ENCODE peak calls at places on chromosome 3, in six cellular contexts. P, N, V, D, U and J are unnamed samples.
A peak's percentile ranks its signal among the peaks of the same experiment; 100 is the strongest.

GRCh38 chr3:121658716-121659435 is 1.8 kb downstream of the HCLS1 start:
- DNase-seq in N (no peak), P (no peak), U (no peak), V (no peak), D (no peak), J (no peak)

GRCh38 chr3:77655421-77655820 is 615.5 kb downstream of the ROBO2 start:
- DNase-seq in N (no peak), P (no peak), D (no peak), V (no peak), U (no peak), J (no peak)

GRCh38 chr3:38579146-38579545 is 70.3 kb downstream of the SCN5A start:
- DNase-seq in V (peak; percentile 85), D (no peak), U (peak; percentile 10), N (peak; percentile 85), P (no peak), J (peak; percentile 68)

GRCh38 chr3:10762611-10763247 is 53.3 kb upstream of the SLC6A11 start:
- DNase-seq in D (no peak), P (no peak), V (no peak), U (no peak), N (no peak), J (no peak)

GRCh38 chr3:152785051-152785450 is 49.9 kb upstream of the P2RY1 start:
- DNase-seq in D (no peak), P (peak; percentile 10), N (no peak), V (no peak), U (no peak), J (no peak)

GRCh38 chr3:177441281-177441812 is 244.1 kb upstream of the TBL1XR1 start:
- DNase-seq in V (no peak), U (no peak), D (no peak), P (no peak), N (no peak), J (no peak)

GRCh38 chr3:178479860-178480259 is 56.4 kb upstream of the KCNMB2 start:
- DNase-seq in D (no peak), U (no peak), N (no peak), V (no peak), P (no peak), J (no peak)

GRCh38 chr3:141095546-141095937 is 44.4 kb downstream of the SPSB4 start:
- DNase-seq in D (no peak), V (no peak), N (no peak), U (no peak), P (no peak), J (no peak)

GRCh38 chr3:119311191-119311925 is 17.2 kb downstream of the ARHGAP31 start:
- DNase-seq in U (no peak), D (no peak), P (no peak), V (no peak), N (no peak), J (no peak)

GRCh38 chr3:183844606-183845005 is 19.2 kb upstream of the MAP6D1 start:
- DNase-seq in P (no peak), V (no peak), U (peak; percentile 57), N (no peak), D (no peak), J (no peak)

GRCh38 chr3:134768845-134769244 is 26.2 kb upstream of the EPHB1 start:
- DNase-seq in V (no peak), P (no peak), N (no peak), U (no peak), D (no peak), J (no peak)

GRCh38 chr3:134768116-134768515 is 26.9 kb upstream of the EPHB1 start:
- DNase-seq in P (no peak), U (no peak), V (no peak), N (no peak), D (no peak), J (no peak)

GRCh38 chr3:134771962-134772361 is 23.1 kb upstream of the EPHB1 start:
- DNase-seq in N (no peak), V (no peak), U (no peak), D (no peak), P (no peak), J (no peak)

GRCh38 chr3:134772591-134772990 is 22.5 kb upstream of the EPHB1 start:
- DNase-seq in U (no peak), P (no peak), N (no peak), V (no peak), D (no peak), J (no peak)

DNA sequence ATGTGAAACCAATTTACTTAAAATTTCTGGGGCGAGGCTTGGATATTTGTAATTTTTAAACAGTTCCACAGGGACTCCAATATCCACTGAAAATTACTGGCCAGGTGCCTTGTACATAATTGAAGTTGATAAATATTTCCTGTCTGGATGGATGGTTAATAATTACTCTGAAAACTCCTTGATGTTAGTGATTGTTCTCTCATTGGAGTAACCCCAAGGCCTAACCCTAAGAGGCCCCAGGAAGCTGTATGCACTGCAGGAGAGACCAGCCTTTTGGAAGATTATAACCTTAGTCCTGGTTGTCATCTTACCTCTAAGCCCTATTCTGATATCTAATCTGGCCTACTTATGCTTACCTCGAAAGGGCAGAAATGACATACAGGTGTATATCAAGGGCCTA is 25.6 kb upstream of the EPHB1 start:
- DNase-seq in V (no peak), U (no peak), D (no peak), N (no peak), P (no peak), J (no peak)
- TF ChIP-seq CTCF in V (no peak), U (no peak), D (no peak), N (no peak), P (no peak), J (no peak)

GRCh38 chr3:148030975-148031374 is 621.8 kb downstream of the ZIC1 start:
- DNase-seq in P (no peak), U (no peak), D (no peak), V (no peak), N (no peak), J (no peak)
- TF ChIP-seq CTCF in P (no peak), U (no peak), D (no peak), V (no peak), N (no peak), J (no peak)

GRCh38 chr3:130699765-130700164 is 46.9 kb downstream of the PIK3R4 start:
- DNase-seq in U (peak; percentile 6), N (no peak), D (no peak), P (peak; percentile 22), V (no peak), J (no peak)
- TF ChIP-seq CTCF in U (peak; percentile 30), N (peak; percentile 38), D (no peak), P (no peak), V (peak; percentile 13), J (peak; percentile 66)

GRCh38 chr3:8424281-8424680 is 77.3 kb upstream of the LMCD1 start:
- DNase-seq in P (no peak), N (no peak), D (no peak), V (no peak), U (no peak), J (no peak)

GRCh38 chr3:8421711-8422110 is 79.9 kb upstream of the LMCD1 start:
- DNase-seq in V (no peak), N (no peak), D (no peak), U (no peak), P (no peak), J (no peak)

GRCh38 chr3:8423307-8423706 is 78.3 kb upstream of the LMCD1 start:
- DNase-seq in N (no peak), V (no peak), U (no peak), D (no peak), P (no peak), J (no peak)

GRCh38 chr3:8420613-8421012 is 81.0 kb upstream of the LMCD1 start:
- DNase-seq in P (no peak), D (no peak), V (no peak), U (no peak), N (no peak), J (no peak)

DNA sequence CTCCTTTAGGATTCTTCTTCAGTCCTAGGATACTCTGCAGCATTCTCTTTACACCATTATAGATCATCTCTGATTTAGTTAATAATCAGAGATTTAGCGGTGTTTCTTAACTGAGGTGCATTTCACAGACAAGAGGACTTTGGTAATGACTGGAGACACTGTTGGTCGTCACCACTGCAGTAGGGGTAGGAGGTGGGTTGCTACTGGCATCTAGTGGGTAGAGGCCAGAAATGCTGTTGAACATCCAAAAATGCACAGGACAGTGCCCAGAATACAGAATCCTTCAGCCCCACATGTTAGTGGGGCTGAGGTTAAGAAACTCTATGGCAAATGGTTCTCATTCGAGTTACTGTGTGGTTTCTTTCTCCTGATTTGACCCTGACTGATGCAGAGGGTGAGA is 80.4 kb upstream of the LMCD1 start:
- DNase-seq in U (no peak), D (no peak), P (no peak), N (no peak), V (no peak), J (no peak)
- TF ChIP-seq CTCF in U (no peak), D (no peak), P (no peak), N (no peak), V (no peak), J (peak; percentile 33)

DNA sequence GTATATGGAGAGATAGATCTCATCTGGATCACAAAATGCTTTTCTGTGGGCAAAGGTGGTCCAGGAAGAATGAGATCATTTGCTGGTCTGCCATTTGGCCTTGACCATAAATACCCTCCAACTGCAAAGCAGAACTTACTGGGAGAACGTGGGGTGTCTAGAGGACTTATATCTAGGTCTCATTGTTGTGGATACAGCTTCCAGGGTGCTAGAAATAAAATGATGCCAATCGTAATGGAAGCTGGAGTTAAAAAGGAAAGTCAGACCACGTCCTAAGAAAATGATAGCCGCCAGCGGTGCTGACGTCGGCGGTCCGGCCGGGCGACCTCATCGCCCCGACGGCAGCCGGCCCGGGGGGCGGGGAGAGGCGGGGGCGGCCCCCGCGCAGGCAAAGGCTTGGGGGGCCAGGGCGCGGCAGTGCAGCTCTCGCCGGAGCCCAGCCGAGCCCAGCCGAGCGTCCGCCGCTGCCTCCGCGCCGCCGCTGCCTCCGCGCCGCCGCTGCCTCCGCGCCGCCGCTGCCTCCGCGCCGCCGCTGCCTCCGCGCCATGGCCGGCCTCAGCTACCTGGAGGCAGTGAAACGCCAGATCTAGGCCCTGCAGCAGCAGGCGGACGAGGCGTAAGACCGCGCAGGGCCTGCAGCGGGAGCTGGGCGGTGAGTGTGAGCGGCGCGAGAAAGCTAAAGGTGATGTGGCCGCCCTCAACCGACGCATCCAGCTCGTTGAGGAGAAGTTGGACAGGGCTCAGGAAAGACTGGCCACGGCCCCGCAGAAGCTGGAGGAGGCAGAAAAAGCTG is 89.5 kb downstream of the EOMES start:
- DNase-seq in N (peak; percentile 28), D (peak; percentile 39), V (peak; percentile 50), P (peak; percentile 68), U (no peak), J (no peak)
- TF ChIP-seq CTCF in N (no peak), D (no peak), V (no peak), P (no peak), U (no peak), J (no peak)

DNA sequence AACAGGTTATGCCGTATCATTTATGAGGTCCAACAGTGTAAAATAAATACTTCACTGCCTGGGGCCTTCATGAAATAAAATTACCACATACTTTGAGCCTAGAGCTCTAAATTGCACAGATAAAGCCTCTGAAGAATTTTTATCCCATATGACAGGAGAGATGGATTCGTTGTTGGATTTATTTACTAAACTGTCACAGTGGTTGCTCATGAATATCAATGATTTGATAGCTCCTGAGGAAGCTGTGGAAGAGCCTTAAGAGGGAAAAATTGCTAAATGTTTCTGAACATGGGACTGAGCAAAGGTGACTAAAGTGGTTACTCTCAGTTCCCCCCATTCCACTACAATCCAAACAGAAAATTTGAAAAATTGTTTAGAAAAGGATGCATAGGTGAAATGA is 558.9 kb upstream of the IL12A start:
- DNase-seq in U (no peak), D (no peak), V (no peak), P (no peak), N (no peak), J (no peak)
- TF ChIP-seq CTCF in U (no peak), D (no peak), V (no peak), P (no peak), N (no peak), J (no peak)

GRCh38 chr3:123071146-123071545 is 4.3 kb downstream of the PDIA5 start:
- DNase-seq in P (no peak), D (no peak), N (no peak), U (no peak), V (no peak), J (no peak)
- TF ChIP-seq CTCF in P (no peak), D (no peak), N (no peak), U (no peak), V (no peak), J (peak; percentile 59)

GRCh38 chr3:190339130-190339529 is 16.9 kb upstream of the CLDN1 start:
- DNase-seq in U (no peak), P (no peak), N (no peak), V (no peak), D (no peak), J (no peak)
- TF ChIP-seq CTCF in U (peak; percentile 20), P (no peak), N (no peak), V (no peak), D (no peak), J (peak; percentile 34)